ENCODE peak calls at places on chromosomes 16 and 17, in seven cellular contexts. G is M059J; S is omental fat pad; R is GM23338; F is CD4-positive, alpha-beta T cell; Y is stimulated activated CD8-positive, alpha-beta memory T cell treated with anti-CD3 and anti-CD28 coated beads, Interleukin-4, amount 100 ng/mL, for 1 hour; Z is anterior cingulate cortex. T is an unnamed sample.

GRCh38 chr17:8022358-8023038 is 16.4 kb upstream of the ALOX15B start:
- DNase-seq in R (no peak), F (no peak), G (peak; percentile 18), Y (no peak), Z (no peak), S (no peak), T (peak; percentile 42)

GRCh38 chr16:4556112-4556511 is at the start of gene C16orf96:
- DNase-seq in Y (no peak), G (peak; percentile 60), S (no peak), R (no peak), F (no peak), Z (no peak), T (peak; percentile 20)

GRCh38 chr17:78977992-78978973 is 1.4 kb downstream of the LGALS3BP start:
- DNase-seq in R (no peak), Z (no peak), Y (no peak), S (no peak), G (no peak), F (no peak), T (no peak)

GRCh38 chr16:51112311-51112710 is 38.8 kb downstream of the SALL1 start:
- DNase-seq in Y (no peak), F (no peak), Z (no peak), R (no peak), G (no peak), S (no peak), T (no peak)

GRCh38 chr16:47254771-47255170 is 111.0 kb upstream of the NETO2 start:
- DNase-seq in G (no peak), R (no peak), S (no peak), Y (no peak), F (no peak), Z (no peak), T (no peak)

GRCh38 chr16:67447508-67448076 is 16.7 kb downstream of the HSD11B2 start:
- DNase-seq in F (peak; percentile 32), S (no peak), Y (no peak), G (peak; percentile 25), R (peak; percentile 61), Z (no peak), T (no peak)

GRCh38 chr17:81740395-81740961 is 28.4 kb downstream of the SLC25A10 start:
- DNase-seq in G (no peak), S (no peak), R (no peak), Y (no peak), Z (no peak), F (no peak), T (no peak)

GRCh38 chr16:49712567-49712966 is 143.3 kb downstream of the ZNF423 start:
- DNase-seq in F (no peak), S (no peak), R (no peak), Y (no peak), Z (no peak), G (no peak), T (no peak)

GRCh38 chr16:1151424-1152122 is 1.3 kb upstream of the CACNA1H start:
- DNase-seq in Y (no peak), R (no peak), Z (no peak), F (no peak), G (no peak), S (no peak), T (no peak)

GRCh38 chr16:6300523-6300922 is 1032.1 kb upstream of the RBFOX1 start:
- DNase-seq in F (no peak), G (no peak), S (no peak), R (no peak), Z (no peak), Y (no peak), T (no peak)

GRCh38 chr17:60094754-60095153 is 16.0 kb upstream of the HEATR6 start:
- DNase-seq in G (no peak), S (no peak), R (no peak), Y (no peak), F (no peak), Z (no peak), T (no peak)

GRCh38 chr17:3656353-3656752 is 12.0 kb downstream of the TAX1BP3 start:
- DNase-seq in S (no peak), G (no peak), F (no peak), R (no peak), Z (no peak), Y (no peak), T (no peak)

GRCh38 chr17:12463102-12463501 is 202.6 kb upstream of the MYOCD start:
- DNase-seq in Z (no peak), G (peak; percentile 11), S (no peak), Y (no peak), R (no peak), F (no peak), T (peak; percentile 55)

GRCh38 chr17:12744298-12744697 is 45.0 kb upstream of the ARHGAP44 start:
- DNase-seq in Z (no peak), R (no peak), S (no peak), Y (no peak), G (peak; percentile 33), F (no peak), T (peak; percentile 40)

GRCh38 chr16:70738083-70738977 is 52.5 kb upstream of the MTSS2 start:
- DNase-seq in S (no peak), Y (no peak), F (no peak), R (peak; percentile 81), G (peak; percentile 64), Z (no peak), T (peak; percentile 61)

GRCh38 chr17:50447870-50448573 is 20.7 kb downstream of the CHAD start:
- DNase-seq in S (no peak), R (no peak), G (no peak), Y (no peak), Z (no peak), F (no peak), T (no peak)

GRCh38 chr17:19940722-19941464 is 36.7 kb downstream of the AKAP10 start:
- DNase-seq in G (peak; percentile 80), F (no peak), S (no peak), Z (no peak), Y (no peak), R (peak; percentile 20), T (peak; percentile 71)

GRCh38 chr16:50323335-50324011 is 45.3 kb downstream of the BRD7 start:
- DNase-seq in Z (no peak), S (no peak), R (no peak), Y (no peak), F (no peak), G (peak; percentile 58), T (peak; percentile 66)

GRCh38 chr17:82350182-82351030 is 8.6 kb upstream of the TEX19 start:
- DNase-seq in S (no peak), Z (no peak), Y (no peak), F (no peak), R (peak; percentile 56), G (peak; percentile 69), T (no peak)

GRCh38 chr16:56351481-56351880 is 73.9 kb downstream of the AMFR start:
- DNase-seq in S (no peak), R (no peak), Z (no peak), Y (no peak), F (no peak), G (no peak), T (no peak)

GRCh38 chr16:8931864-8932263 is 31.8 kb downstream of the USP7 start:
- DNase-seq in Z (no peak), F (peak; percentile 46), Y (no peak), S (no peak), R (peak; percentile 88), G (peak; percentile 24), T (peak; percentile 64)

GRCh38 chr17:77802811-77803220 is 155.7 kb upstream of the TNRC6C start:
- DNase-seq in F (no peak), Z (peak; percentile 26), Y (no peak), G (peak; percentile 36), R (peak; percentile 73), S (no peak), T (peak; percentile 17)

GRCh38 chr16:75529959-75530358 is 5.9 kb downstream of the CHST5 start:
- DNase-seq in R (no peak), S (no peak), G (no peak), F (no peak), Y (no peak), Z (no peak), T (no peak)

GRCh38 chr17:2123467-2124251 is 68.8 kb downstream of the HIC1 start:
- DNase-seq in G (no peak), Y (no peak), F (peak; percentile 0), Z (no peak), R (no peak), S (no peak), T (peak; percentile 45)

GRCh38 chr16:52584921-52585320 is 38.0 kb upstream of the TOX3 start:
- DNase-seq in R (no peak), F (no peak), Y (no peak), Z (no peak), S (no peak), G (no peak), T (no peak)

GRCh38 chr16:54447606-54448440 is 161.2 kb upstream of the IRX3 start:
- DNase-seq in S (no peak), Y (no peak), Z (no peak), G (peak; percentile 97), R (no peak), F (no peak), T (peak; percentile 87)

GRCh38 chr16:1950047-1950446 is 4.4 kb downstream of the RPL3L start:
- DNase-seq in S (no peak), G (no peak), Z (no peak), Y (no peak), F (no peak), R (no peak), T (no peak)

GRCh38 chr17:40243756-40244155 is 24.7 kb downstream of the WIPF2 start:
- DNase-seq in F (no peak), R (no peak), Y (no peak), S (no peak), Z (no peak), G (no peak), T (no peak)

GRCh38 chr17:10738516-10739258 is 8.9 kb upstream of the TMEM220 start:
- DNase-seq in R (no peak), G (no peak), Z (no peak), F (no peak), S (no peak), Y (no peak), T (no peak)

GRCh38 chr17:74431568-74432483 is at the start of gene GPRC5C:
- DNase-seq in Y (no peak), G (peak; percentile 85), F (no peak), Z (peak; percentile 30), R (peak; percentile 88), S (no peak), T (peak; percentile 21)